ENCODE peak calls at places on chromosomes 6 and 20, in eight cellular contexts. X, D, V, F, R, T, N and H are unnamed samples.

GRCh38 chr20:32517914-32518592 is 67.1 kb downstream of the NOL4L start:
- DNase-seq in V (no peak), D (no peak), X (no peak), T (no peak), R (no peak), F (no peak), N (no peak), H (no peak)

GRCh38 chr6:162963861-162964260 is 236.1 kb downstream of the PACRG start:
- DNase-seq in D (no peak), R (no peak), T (no peak), N (no peak), F (no peak), X (no peak), V (no peak), H (no peak)

GRCh38 chr6:84675651-84676050 is 88.7 kb downstream of the TBX18 start:
- DNase-seq in T (no peak), D (no peak), X (no peak), V (no peak), F (no peak), R (no peak), N (no peak), H (no peak)

GRCh38 chr20:38962898-38963484 is 847 bp downstream of the DHX35 start:
- DNase-seq in T (no peak), F (no peak), D (no peak), V (no peak), X (no peak), R (no peak), N (no peak), H (no peak)

GRCh38 chr6:139679516-139680179 is 305.2 kb upstream of the CITED2 start:
- DNase-seq in D (no peak), N (no peak), X (peak; percentile 25), T (no peak), V (no peak), F (no peak), R (no peak), H (no peak)

GRCh38 chr6:44223471-44224153 is at the start of gene SLC29A1:
- DNase-seq in D (peak; percentile 91), R (peak; percentile 74), F (peak; percentile 86), N (peak; percentile 79), X (peak; percentile 69), T (peak; percentile 90), V (peak; percentile 86), H (peak; percentile 96)

GRCh38 chr20:33893314-33893713 is 82.2 kb downstream of the CHMP4B start:
- DNase-seq in T (no peak), V (no peak), X (no peak), N (no peak), D (no peak), F (no peak), R (no peak), H (peak; percentile 68)

GRCh38 chr6:42093582-42094329 is 43.4 kb downstream of the TAF8 start:
- DNase-seq in V (peak; percentile 64), N (peak; percentile 50), D (peak; percentile 57), F (peak; percentile 31), X (no peak), R (no peak), T (no peak), H (no peak)

GRCh38 chr6:44367686-44368085 is 19.8 kb upstream of the CDC5L start:
- DNase-seq in T (no peak), D (no peak), N (no peak), F (no peak), X (no peak), R (no peak), V (no peak), H (no peak)

GRCh38 chr20:59825944-59826759 is 107.3 kb downstream of the SYCP2 start:
- DNase-seq in T (no peak), R (no peak), D (no peak), F (peak; percentile 46), N (peak; percentile 93), V (peak; percentile 49), X (no peak), H (no peak)

GRCh38 chr6:163001341-163001740 is 273.6 kb downstream of the PACRG start:
- DNase-seq in T (peak; percentile 20), D (no peak), F (no peak), N (no peak), R (no peak), X (no peak), V (no peak), H (no peak)

GRCh38 chr6:154951400-154952200 is 43.5 kb upstream of the TIAM2 start:
- DNase-seq in T (no peak), X (no peak), V (no peak), N (no peak), R (no peak), F (no peak), D (no peak), H (no peak)

GRCh38 chr6:138026342-138026741 is 80.9 kb downstream of the PERP start:
- DNase-seq in V (no peak), T (no peak), R (no peak), X (no peak), N (no peak), F (peak; percentile 34), D (no peak), H (no peak)

GRCh38 chr6:28758046-28758817 is 165.6 kb downstream of the TRIM27 start:
- DNase-seq in V (no peak), D (no peak), N (no peak), F (no peak), X (peak; percentile 88), T (no peak), R (no peak), H (no peak)
- TF ChIP-seq POLR2A in V (no peak), D (no peak), N (no peak), F (no peak), X (no peak), T (no peak), R (no peak), H (no peak)

GRCh38 chr20:18133962-18134361 is 3.7 kb upstream of the KAT14 start:
- DNase-seq in V (no peak), R (no peak), X (no peak), D (no peak), F (peak; percentile 3), T (no peak), N (peak; percentile 28), H (no peak)

GRCh38 chr20:18138639-18139583 is 1.2 kb downstream of the KAT14 start:
- DNase-seq in R (no peak), V (no peak), F (no peak), X (no peak), T (no peak), N (no peak), D (no peak), H (no peak)

GRCh38 chr20:18139832-18140231 is 2.2 kb downstream of the KAT14 start:
- DNase-seq in X (no peak), R (no peak), N (no peak), D (no peak), T (no peak), V (no peak), F (no peak), H (no peak)

GRCh38 chr20:18138266-18138582 is 561 bp downstream of the KAT14 start:
- DNase-seq in X (no peak), D (no peak), R (no peak), N (no peak), V (no peak), F (no peak), T (peak; percentile 10), H (no peak)

GRCh38 chr20:18137412-18138265 is at the start of the genes KAT14 and PET117:
- DNase-seq in T (peak; percentile 74), V (peak; percentile 93), X (peak; percentile 94), N (peak; percentile 91), D (peak; percentile 96), R (peak; percentile 82), F (peak; percentile 88), H (peak; percentile 85)
- TF ChIP-seq POLR2A in T (peak; percentile 76), V (peak; percentile 80), X (peak; percentile 86), N (peak; percentile 75), D (no peak), R (no peak), F (peak; percentile 72), H (peak; percentile 70)

GRCh38 chr6:36442083-36442670 is 477 bp downstream of the PXT1 start:
- DNase-seq in X (no peak), N (peak; percentile 18), R (no peak), D (no peak), F (no peak), T (no peak), V (no peak), H (no peak)
- TF ChIP-seq POLR2A in X (no peak), N (no peak), R (no peak), D (no peak), F (no peak), T (no peak), V (no peak), H (no peak)

GRCh38 chr6:31661867-31662723 is 1.5 kb upstream of the C6orf47 start:
- DNase-seq in V (no peak), D (no peak), R (no peak), T (no peak), F (no peak), N (no peak), X (no peak), H (no peak)

GRCh38 chr6:31660224-31660997 is at the start of gene C6orf47:
- DNase-seq in T (peak; percentile 81), D (peak; percentile 93), X (peak; percentile 73), R (peak; percentile 85), F (peak; percentile 89), N (peak; percentile 91), V (peak; percentile 93), H (peak; percentile 81)

GRCh38 chr6:31659649-31660223 is 842 bp downstream of the C6orf47 start:
- DNase-seq in T (no peak), V (no peak), F (no peak), R (no peak), X (no peak), D (no peak), N (peak; percentile 40), H (no peak)

GRCh38 chr6:31663087-31663960 is 1.5 kb downstream of the GPANK1 start:
- DNase-seq in D (no peak), F (no peak), R (no peak), T (no peak), V (no peak), N (no peak), X (no peak), H (no peak)

DNA sequence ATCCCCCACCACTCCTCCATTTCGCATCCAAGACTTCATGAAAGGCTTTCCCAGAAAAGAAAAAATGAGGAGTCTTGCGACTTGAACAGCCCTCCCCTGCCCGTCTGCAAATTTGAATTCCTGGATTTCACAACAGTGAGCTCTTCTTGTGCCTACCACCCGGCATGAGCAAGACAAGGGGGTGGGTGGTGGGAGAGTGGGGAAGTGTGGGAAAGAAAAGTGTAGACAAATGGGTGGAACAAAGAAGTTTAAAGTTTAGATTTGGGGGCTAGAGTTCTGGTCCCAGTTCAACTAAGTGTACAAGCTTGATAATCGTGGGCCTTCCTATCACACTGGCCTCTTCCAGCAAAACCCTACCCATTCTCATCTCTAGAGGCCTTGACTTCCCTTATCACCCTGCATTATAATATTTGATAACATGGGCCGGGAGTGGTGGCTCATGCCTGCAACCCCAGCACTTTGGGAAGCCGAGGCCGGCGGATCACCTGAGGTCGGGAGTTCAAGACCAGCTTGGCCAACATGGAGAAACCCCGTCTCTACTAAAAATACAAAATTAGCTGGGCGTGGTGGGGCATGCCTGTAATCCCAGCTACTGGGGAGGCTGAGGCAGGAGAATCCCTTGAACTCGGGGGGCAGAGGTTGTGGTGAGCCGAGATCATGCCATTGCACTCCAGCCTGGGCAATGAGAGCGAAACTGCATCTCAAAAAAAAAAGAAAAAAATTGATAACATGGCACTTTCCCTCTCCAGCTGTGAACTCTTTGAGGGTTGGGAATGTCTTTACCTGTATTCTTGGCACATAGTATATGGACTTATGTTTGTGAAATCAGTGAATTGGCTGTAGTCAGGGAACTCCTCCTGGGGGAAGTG is 654 bp upstream of the C6orf47 start:
- DNase-seq in V (no peak), R (no peak), D (no peak), X (no peak), N (no peak), T (no peak), F (no peak), H (no peak)
- TF ChIP-seq POLR2A in V (no peak), R (no peak), D (no peak), X (no peak), N (no peak), T (no peak), F (no peak), H (no peak)

GRCh38 chr20:63003546-63003945 is 3.2 kb downstream of the BHLHE23 start:
- DNase-seq in V (no peak), R (no peak), T (no peak), F (no peak), N (no peak), D (no peak), X (no peak), H (no peak)
- TF ChIP-seq POLR2A in V (no peak), R (no peak), T (no peak), F (no peak), N (no peak), D (no peak), X (no peak), H (no peak)